ENCODE peak calls at places on chromosomes 16 and 17, in eight cellular contexts. K, O, V, N, A, W, E and F are unnamed samples.

GRCh38 chr16:57541754-57542435 is 548 bp upstream of the ADGRG5 start:
- DNase-seq in K (no peak), O (no peak), V (no peak), N (no peak), A (no peak), W (no peak), E (no peak), F (no peak)

GRCh38 chr17:1196946-1197345 is 17.2 kb upstream of the ABR start:
- DNase-seq in K (no peak), O (no peak), V (no peak), N (no peak), A (no peak), W (no peak), E (no peak), F (no peak)

GRCh38 chr17:73166731-73167581 is 2.1 kb downstream of the SSTR2 start:
- DNase-seq in K (no peak), O (peak), V (no peak), N (no peak), A (no peak), W (no peak), E (no peak), F (no peak)

GRCh38 chr17:37842401-37842800 is 81.8 kb upstream of the TBC1D3K start:
- DNase-seq in K (no peak), O (peak), V (no peak), N (no peak), A (no peak), W (no peak), E (no peak), F (no peak)

GRCh38 chr16:50182441-50182840 is 29.3 kb downstream of the TENT4B start:
- DNase-seq in K (no peak), O (no peak), V (no peak), N (no peak), A (no peak), W (no peak), E (no peak), F (no peak)

GRCh38 chr17:66711936-66712335 is 123.0 kb upstream of the CACNG5 start:
- DNase-seq in K (no peak), O (peak), V (no peak), N (no peak), A (no peak), W (no peak), E (peak), F (no peak)

GRCh38 chr17:5444209-5444608 is 5.3 kb upstream of the C1QBP start:
- DNase-seq in K (no peak), O (no peak), V (no peak), N (no peak), A (no peak), W (no peak), E (no peak), F (no peak)

GRCh38 chr16:28898266-28898665 is 20.0 kb downstream of the ATP2A1 start:
- DNase-seq in K (no peak), O (peak), V (no peak), N (peak), A (no peak), W (no peak), E (no peak), F (no peak)

GRCh38 chr16:84091460-84091859 is 25.3 kb downstream of the MBTPS1 start:
- DNase-seq in K (no peak), O (no peak), V (no peak), N (no peak), A (no peak), W (peak), E (no peak), F (no peak)

GRCh38 chr17:3978421-3979275 is 14.4 kb upstream of the ATP2A3 start:
- DNase-seq in K (no peak), O (no peak), V (no peak), N (peak), A (no peak), W (peak), E (peak), F (no peak)